ENCODE peak calls at places on chromosomes 5 and 9, in five cellular contexts. One of them, this sample, is unnamed.

GRCh38 chr9:133135193-133135745 is 14.2 kb upstream of the RALGDS start:
- DNase-seq in effector memory CD4-positive, alpha-beta T cell: peak; percentile 69
- DNase-seq in hepatocyte: no peak
- DNase-seq in AG04450: no peak
- DNase-seq in K562: no peak
- DNase-seq in this sample: no peak

GRCh38 chr5:134051305-134051704 is 46.5 kb upstream of the VDAC1 start:
- DNase-seq in effector memory CD4-positive, alpha-beta T cell: no peak
- DNase-seq in hepatocyte: no peak
- DNase-seq in AG04450: no peak
- DNase-seq in K562: no peak
- DNase-seq in this sample: no peak

GRCh38 chr5:15690611-15691010 is 190.6 kb downstream of the FBXL7 start:
- DNase-seq in effector memory CD4-positive, alpha-beta T cell: no peak
- DNase-seq in hepatocyte: no peak
- DNase-seq in AG04450: no peak
- DNase-seq in K562: no peak
- DNase-seq in this sample: no peak

GRCh38 chr5:41788800-41789395 is 81.3 kb downstream of the OXCT1 start:
- DNase-seq in effector memory CD4-positive, alpha-beta T cell: no peak
- DNase-seq in hepatocyte: no peak
- DNase-seq in AG04450: no peak
- DNase-seq in K562: no peak
- DNase-seq in this sample: no peak

GRCh38 chr9:134690946-134691694 is 49.5 kb downstream of the COL5A1 start:
- DNase-seq in effector memory CD4-positive, alpha-beta T cell: no peak
- DNase-seq in hepatocyte: no peak
- DNase-seq in AG04450: no peak
- DNase-seq in K562: no peak
- DNase-seq in this sample: peak; percentile 71

GRCh38 chr5:127254729-127255284 is 35.8 kb upstream of the MEGF10 start:
- DNase-seq in effector memory CD4-positive, alpha-beta T cell: no peak
- DNase-seq in hepatocyte: no peak
- DNase-seq in AG04450: peak; percentile 47
- DNase-seq in K562: no peak
- DNase-seq in this sample: no peak

GRCh38 chr5:167766957-167767356 is 524.5 kb upstream of the WWC1 start:
- DNase-seq in effector memory CD4-positive, alpha-beta T cell: no peak
- DNase-seq in hepatocyte: no peak
- DNase-seq in AG04450: no peak
- DNase-seq in K562: no peak
- DNase-seq in this sample: no peak

GRCh38 chr9:6944896-6945295 is 187.1 kb downstream of the KDM4C start:
- DNase-seq in effector memory CD4-positive, alpha-beta T cell: no peak
- DNase-seq in hepatocyte: no peak
- DNase-seq in AG04450: no peak
- DNase-seq in K562: no peak
- DNase-seq in this sample: no peak

GRCh38 chr5:81980598-81981260 is 8.9 kb downstream of the ATG10 start:
- DNase-seq in effector memory CD4-positive, alpha-beta T cell: no peak
- DNase-seq in hepatocyte: no peak
- DNase-seq in AG04450: no peak
- DNase-seq in K562: no peak
- DNase-seq in this sample: no peak

GRCh38 chr5:17426104-17426739 is 71.8 kb upstream of the TAF11L2 start:
- DNase-seq in effector memory CD4-positive, alpha-beta T cell: no peak
- DNase-seq in hepatocyte: no peak
- DNase-seq in AG04450: no peak
- DNase-seq in K562: no peak
- DNase-seq in this sample: no peak

GRCh38 chr9:37200572-37201005 is 80.2 kb downstream of the ZCCHC7 start:
- DNase-seq in effector memory CD4-positive, alpha-beta T cell: no peak
- DNase-seq in hepatocyte: no peak
- DNase-seq in AG04450: no peak
- DNase-seq in K562: peak; percentile 75
- DNase-seq in this sample: no peak

GRCh38 chr5:113340537-113340936 is 94.3 kb downstream of the TSSK1B start:
- DNase-seq in effector memory CD4-positive, alpha-beta T cell: no peak
- DNase-seq in hepatocyte: no peak
- DNase-seq in AG04450: no peak
- DNase-seq in K562: no peak
- DNase-seq in this sample: no peak

GRCh38 chr5:150779397-150780179 is 1.0 kb downstream of the SMIM3 start:
- DNase-seq in effector memory CD4-positive, alpha-beta T cell: no peak
- DNase-seq in hepatocyte: no peak
- DNase-seq in AG04450: no peak
- DNase-seq in K562: no peak
- DNase-seq in this sample: no peak

GRCh38 chr5:157148734-157149615 is 6.3 kb upstream of the MED7 start:
- DNase-seq in effector memory CD4-positive, alpha-beta T cell: peak; percentile 63
- DNase-seq in hepatocyte: peak; percentile 85
- DNase-seq in AG04450: no peak
- DNase-seq in K562: peak; percentile 77
- DNase-seq in this sample: peak; percentile 75

GRCh38 chr9:115115924-115116323 is 2.0 kb downstream of the TNC start:
- DNase-seq in effector memory CD4-positive, alpha-beta T cell: no peak
- DNase-seq in hepatocyte: no peak
- DNase-seq in AG04450: no peak
- DNase-seq in K562: no peak
- DNase-seq in this sample: no peak

GRCh38 chr9:134811673-134812668 is 68.6 kb upstream of the FCN2 start:
- DNase-seq in effector memory CD4-positive, alpha-beta T cell: no peak
- DNase-seq in hepatocyte: peak; percentile 51
- DNase-seq in AG04450: peak; percentile 72
- DNase-seq in K562: no peak
- DNase-seq in this sample: peak; percentile 46

GRCh38 chr9:74639112-74639511 is 142.0 kb downstream of the RORB start:
- DNase-seq in effector memory CD4-positive, alpha-beta T cell: no peak
- DNase-seq in hepatocyte: no peak
- DNase-seq in AG04450: no peak
- DNase-seq in K562: peak; percentile 2
- DNase-seq in this sample: no peak

GRCh38 chr5:65539827-65540226 is 23.1 kb downstream of the CENPK start:
- DNase-seq in effector memory CD4-positive, alpha-beta T cell: no peak
- DNase-seq in hepatocyte: peak; percentile 9
- DNase-seq in AG04450: no peak
- DNase-seq in K562: peak; percentile 11
- DNase-seq in this sample: no peak

GRCh38 chr5:143527808-143528207 is 124.3 kb upstream of the NR3C1 start:
- DNase-seq in effector memory CD4-positive, alpha-beta T cell: no peak
- DNase-seq in hepatocyte: no peak
- DNase-seq in AG04450: no peak
- DNase-seq in K562: no peak
- DNase-seq in this sample: no peak

GRCh38 chr9:97811534-97812246 is 41.3 kb upstream of the FOXE1 start:
- DNase-seq in effector memory CD4-positive, alpha-beta T cell: no peak
- DNase-seq in hepatocyte: no peak
- DNase-seq in AG04450: no peak
- DNase-seq in K562: no peak
- DNase-seq in this sample: no peak

GRCh38 chr9:131407717-131408195 is 13.9 kb downstream of the PRRC2B start:
- DNase-seq in effector memory CD4-positive, alpha-beta T cell: peak; percentile 42
- DNase-seq in hepatocyte: no peak
- DNase-seq in AG04450: no peak
- DNase-seq in K562: peak; percentile 61
- DNase-seq in this sample: peak; percentile 69

GRCh38 chr9:104810421-104811339 is 46.8 kb downstream of the NIPSNAP3B start:
- DNase-seq in effector memory CD4-positive, alpha-beta T cell: no peak
- DNase-seq in hepatocyte: no peak
- DNase-seq in AG04450: no peak
- DNase-seq in K562: no peak
- DNase-seq in this sample: no peak
- H3K27ac ChIP-seq in effector memory CD4-positive, alpha-beta T cell: no peak overlapping the region
- H3K27ac ChIP-seq in hepatocyte: no peak overlapping the region
- H3K27ac ChIP-seq in AG04450: peak overlapping the region; percentile 40
- H3K27ac ChIP-seq in K562: no peak overlapping the region
- H3K27ac ChIP-seq in this sample: no peak overlapping the region

GRCh38 chr5:40689442-40689841 is 9.7 kb downstream of the PTGER4 start:
- DNase-seq in effector memory CD4-positive, alpha-beta T cell: no peak
- DNase-seq in hepatocyte: peak; percentile 68
- DNase-seq in AG04450: peak; percentile 83
- DNase-seq in K562: peak; percentile 26
- DNase-seq in this sample: no peak

GRCh38 chr5:40685191-40685590 is 5.5 kb downstream of the PTGER4 start:
- DNase-seq in effector memory CD4-positive, alpha-beta T cell: no peak
- DNase-seq in hepatocyte: no peak
- DNase-seq in AG04450: no peak
- DNase-seq in K562: no peak
- DNase-seq in this sample: no peak

GRCh38 chr5:40685952-40686351 is 6.2 kb downstream of the PTGER4 start:
- DNase-seq in effector memory CD4-positive, alpha-beta T cell: no peak
- DNase-seq in hepatocyte: no peak
- DNase-seq in AG04450: no peak
- DNase-seq in K562: no peak
- DNase-seq in this sample: no peak

GRCh38 chr5:40688127-40688756 is 8.5 kb downstream of the PTGER4 start:
- DNase-seq in effector memory CD4-positive, alpha-beta T cell: peak; percentile 62
- DNase-seq in hepatocyte: peak; percentile 88
- DNase-seq in AG04450: peak; percentile 72
- DNase-seq in K562: peak; percentile 82
- DNase-seq in this sample: peak; percentile 76

GRCh38 chr5:40687316-40687715 is 7.6 kb downstream of the PTGER4 start:
- DNase-seq in effector memory CD4-positive, alpha-beta T cell: peak; percentile 32
- DNase-seq in hepatocyte: no peak
- DNase-seq in AG04450: no peak
- DNase-seq in K562: no peak
- DNase-seq in this sample: no peak
- H3K4me3 ChIP-seq in effector memory CD4-positive, alpha-beta T cell: peak overlapping the region; percentile 43
- H3K4me3 ChIP-seq in hepatocyte: no peak overlapping the region
- H3K4me3 ChIP-seq in AG04450: no peak overlapping the region
- H3K4me3 ChIP-seq in K562: no peak overlapping the region
- H3K4me3 ChIP-seq in this sample: no peak overlapping the region

GRCh38 chr5:116004248-116004647 is 28.0 kb upstream of the ARL14EPL start:
- DNase-seq in effector memory CD4-positive, alpha-beta T cell: no peak
- DNase-seq in hepatocyte: no peak
- DNase-seq in AG04450: no peak
- DNase-seq in K562: no peak
- DNase-seq in this sample: no peak
- H3K27ac ChIP-seq in effector memory CD4-positive, alpha-beta T cell: no peak overlapping the region
- H3K27ac ChIP-seq in hepatocyte: no peak overlapping the region
- H3K27ac ChIP-seq in AG04450: no peak overlapping the region
- H3K27ac ChIP-seq in K562: no peak overlapping the region
- H3K27ac ChIP-seq in this sample: no peak overlapping the region

GRCh38 chr9:111937781-111938426 is 41.3 kb downstream of the UGCG start:
- DNase-seq in effector memory CD4-positive, alpha-beta T cell: peak; percentile 26
- DNase-seq in hepatocyte: no peak
- DNase-seq in AG04450: no peak
- DNase-seq in K562: no peak
- DNase-seq in this sample: no peak
- H3K4me3 ChIP-seq in effector memory CD4-positive, alpha-beta T cell: peak overlapping the region; percentile 12
- H3K4me3 ChIP-seq in hepatocyte: no peak overlapping the region
- H3K4me3 ChIP-seq in AG04450: no peak overlapping the region
- H3K4me3 ChIP-seq in K562: no peak overlapping the region
- H3K4me3 ChIP-seq in this sample: no peak overlapping the region

DNA sequence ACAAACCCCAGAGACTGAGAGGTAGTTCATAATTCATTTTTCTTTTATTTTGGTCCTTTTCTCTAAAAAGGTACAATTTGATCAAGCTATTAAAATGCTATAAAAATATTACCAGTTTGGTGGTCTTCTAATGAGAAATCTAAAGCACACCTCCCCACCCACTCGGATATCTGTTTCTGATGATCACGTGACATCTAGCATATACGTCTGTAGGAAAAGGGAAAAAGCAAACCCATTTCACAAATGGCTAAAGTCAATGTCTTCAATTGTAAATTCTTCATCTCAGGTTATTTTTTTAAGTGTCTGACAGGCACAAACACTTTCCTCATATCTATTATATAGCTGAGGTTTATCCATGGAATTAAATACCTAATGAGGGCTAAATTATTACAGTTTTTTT is 18.9 kb downstream of the ZNF354A start:
- DNase-seq in effector memory CD4-positive, alpha-beta T cell: no peak
- DNase-seq in hepatocyte: no peak
- DNase-seq in AG04450: no peak
- DNase-seq in K562: no peak
- DNase-seq in this sample: no peak
- H3K27ac ChIP-seq in effector memory CD4-positive, alpha-beta T cell: no peak overlapping the region
- H3K27ac ChIP-seq in hepatocyte: no peak overlapping the region
- H3K27ac ChIP-seq in AG04450: no peak overlapping the region
- H3K27ac ChIP-seq in K562: no peak overlapping the region
- H3K27ac ChIP-seq in this sample: no peak overlapping the region

DNA sequence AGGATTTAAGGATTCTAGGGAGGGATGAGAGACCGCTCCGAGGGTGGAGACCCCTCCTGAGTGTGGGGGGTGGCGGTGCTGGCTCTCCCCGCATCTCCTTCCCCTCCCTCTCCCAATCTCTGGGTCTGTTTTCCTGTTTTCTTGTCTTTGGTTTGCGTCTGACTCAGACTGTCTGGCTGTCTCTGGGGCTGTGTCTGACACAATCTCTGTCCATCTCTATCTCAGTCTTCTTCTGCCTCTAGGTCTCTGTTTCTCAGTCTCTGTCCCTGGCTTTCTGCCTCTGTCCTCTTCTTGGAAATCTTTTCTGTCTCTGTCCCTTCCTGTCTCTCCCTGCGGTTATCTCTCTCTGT is 196 bp upstream of the GRM6 start:
- DNase-seq in effector memory CD4-positive, alpha-beta T cell: no peak
- DNase-seq in hepatocyte: no peak
- DNase-seq in AG04450: no peak
- DNase-seq in K562: no peak
- DNase-seq in this sample: peak; percentile 85
- H3K4me3 ChIP-seq in effector memory CD4-positive, alpha-beta T cell: no peak overlapping the region
- H3K4me3 ChIP-seq in hepatocyte: no peak overlapping the region
- H3K4me3 ChIP-seq in AG04450: no peak overlapping the region
- H3K4me3 ChIP-seq in K562: no peak overlapping the region
- H3K4me3 ChIP-seq in this sample: peak overlapping the region; percentile 58

This sample was measured in WERI-Rb-1.